ENCODE peak calls at places on chromosomes 1 and 21, in eight cellular contexts. One of them, this sample, is unnamed.

GRCh38 chr21:34589511-34590282 is 25.2 kb downstream of the RCAN1 start:
- DNase-seq in putamen: no peak
- DNase-seq in OCI-M1: no peak
- DNase-seq in activated CD4-positive, alpha-beta T cell treated with anti-CD3 and anti-CD28 coated beads, Interleukin-2, amount 50 U/mL, for 4 hours: no peak
- DNase-seq in iris pigment epithelial cell: no peak
- DNase-seq in NCI-H1092: no peak
- DNase-seq in hypothalamus: no peak
- DNase-seq in body of pancreas: peak; percentile 78
- DNase-seq in this sample: no peak

GRCh38 chr1:201214461-201214860 is 23.8 kb downstream of the IGFN1 start:
- DNase-seq in putamen: no peak
- DNase-seq in OCI-M1: peak; percentile 28
- DNase-seq in activated CD4-positive, alpha-beta T cell treated with anti-CD3 and anti-CD28 coated beads, Interleukin-2, amount 50 U/mL, for 4 hours: no peak
- DNase-seq in iris pigment epithelial cell: no peak
- DNase-seq in NCI-H1092: no peak
- DNase-seq in hypothalamus: no peak
- DNase-seq in body of pancreas: no peak
- DNase-seq in this sample: no peak

GRCh38 chr1:47508900-47509488 is 71.2 kb downstream of the FOXD2 start:
- DNase-seq in putamen: no peak
- DNase-seq in OCI-M1: no peak
- DNase-seq in activated CD4-positive, alpha-beta T cell treated with anti-CD3 and anti-CD28 coated beads, Interleukin-2, amount 50 U/mL, for 4 hours: no peak
- DNase-seq in iris pigment epithelial cell: no peak
- DNase-seq in NCI-H1092: no peak
- DNase-seq in hypothalamus: no peak
- DNase-seq in body of pancreas: no peak
- DNase-seq in this sample: peak; percentile 68

GRCh38 chr1:172089768-172090510 is 248.6 kb downstream of the DNM3 start:
- DNase-seq in putamen: no peak
- DNase-seq in OCI-M1: peak; percentile 39
- DNase-seq in activated CD4-positive, alpha-beta T cell treated with anti-CD3 and anti-CD28 coated beads, Interleukin-2, amount 50 U/mL, for 4 hours: peak; percentile 59
- DNase-seq in iris pigment epithelial cell: peak; percentile 69
- DNase-seq in NCI-H1092: peak; percentile 2
- DNase-seq in hypothalamus: no peak
- DNase-seq in body of pancreas: peak; percentile 69
- DNase-seq in this sample: peak; percentile 80

GRCh38 chr1:94634977-94635416 is 93.4 kb upstream of the F3 start:
- DNase-seq in putamen: no peak
- DNase-seq in OCI-M1: peak; percentile 85
- DNase-seq in activated CD4-positive, alpha-beta T cell treated with anti-CD3 and anti-CD28 coated beads, Interleukin-2, amount 50 U/mL, for 4 hours: no peak
- DNase-seq in iris pigment epithelial cell: peak; percentile 56
- DNase-seq in NCI-H1092: no peak
- DNase-seq in hypothalamus: no peak
- DNase-seq in body of pancreas: no peak
- DNase-seq in this sample: no peak

GRCh38 chr1:207021139-207021861 is 11.3 kb downstream of the C1orf116 start:
- DNase-seq in putamen: peak; percentile 31
- DNase-seq in OCI-M1: peak; percentile 97
- DNase-seq in activated CD4-positive, alpha-beta T cell treated with anti-CD3 and anti-CD28 coated beads, Interleukin-2, amount 50 U/mL, for 4 hours: no peak
- DNase-seq in iris pigment epithelial cell: peak; percentile 41
- DNase-seq in NCI-H1092: no peak
- DNase-seq in hypothalamus: no peak
- DNase-seq in body of pancreas: no peak
- DNase-seq in this sample: no peak

GRCh38 chr1:182069028-182069466 is 7.5 kb upstream of the ZNF648 start:
- DNase-seq in putamen: peak; percentile 41
- DNase-seq in OCI-M1: peak; percentile 79
- DNase-seq in activated CD4-positive, alpha-beta T cell treated with anti-CD3 and anti-CD28 coated beads, Interleukin-2, amount 50 U/mL, for 4 hours: no peak
- DNase-seq in iris pigment epithelial cell: peak; percentile 21
- DNase-seq in NCI-H1092: peak; percentile 80
- DNase-seq in hypothalamus: peak; percentile 27
- DNase-seq in body of pancreas: peak; percentile 72
- DNase-seq in this sample: peak; percentile 54

GRCh38 chr1:217747156-217747769 is 116.1 kb downstream of the SPATA17 start:
- DNase-seq in putamen: peak; percentile 3
- DNase-seq in OCI-M1: peak; percentile 66
- DNase-seq in activated CD4-positive, alpha-beta T cell treated with anti-CD3 and anti-CD28 coated beads, Interleukin-2, amount 50 U/mL, for 4 hours: no peak
- DNase-seq in iris pigment epithelial cell: peak; percentile 34
- DNase-seq in NCI-H1092: no peak
- DNase-seq in hypothalamus: no peak
- DNase-seq in body of pancreas: no peak
- DNase-seq in this sample: no peak

GRCh38 chr21:43957629-43958362 is 54.3 kb upstream of the TRAPPC10 start:
- DNase-seq in putamen: no peak
- DNase-seq in OCI-M1: no peak
- DNase-seq in activated CD4-positive, alpha-beta T cell treated with anti-CD3 and anti-CD28 coated beads, Interleukin-2, amount 50 U/mL, for 4 hours: no peak
- DNase-seq in iris pigment epithelial cell: no peak
- DNase-seq in NCI-H1092: no peak
- DNase-seq in hypothalamus: no peak
- DNase-seq in body of pancreas: no peak
- DNase-seq in this sample: no peak

GRCh38 chr1:98992844-98993243 is 11.8 kb downstream of the PLPPR5 start:
- DNase-seq in putamen: no peak
- DNase-seq in OCI-M1: peak; percentile 4
- DNase-seq in activated CD4-positive, alpha-beta T cell treated with anti-CD3 and anti-CD28 coated beads, Interleukin-2, amount 50 U/mL, for 4 hours: no peak
- DNase-seq in iris pigment epithelial cell: no peak
- DNase-seq in NCI-H1092: no peak
- DNase-seq in hypothalamus: no peak
- DNase-seq in body of pancreas: no peak
- DNase-seq in this sample: no peak

GRCh38 chr1:146022403-146023127 is 1.0 kb upstream of the HJV start:
- DNase-seq in putamen: no peak
- DNase-seq in OCI-M1: no peak
- DNase-seq in activated CD4-positive, alpha-beta T cell treated with anti-CD3 and anti-CD28 coated beads, Interleukin-2, amount 50 U/mL, for 4 hours: no peak
- DNase-seq in iris pigment epithelial cell: no peak
- DNase-seq in NCI-H1092: no peak
- DNase-seq in hypothalamus: no peak
- DNase-seq in body of pancreas: no peak
- DNase-seq in this sample: no peak

This sample was measured in transverse colon.